ENCODE peak calls at places on chromosomes 2 and 18, in seven cellular contexts. L is sigmoid colon, R is uterus, G is heart right ventricle, H is adrenal gland, U is K562, Q is neuronal stem cell. P is an unnamed sample.

GRCh38 chr2:10477443-10478297 is 29.5 kb upstream of the ODC1 start:
- DNase-seq in L (peak), R (no peak), G (no peak), H (no peak), U (no peak), Q (no peak), P (no peak)

GRCh38 chr2:55947759-55948158 is 24.2 kb upstream of the EFEMP1 start:
- DNase-seq in L (no peak), R (no peak), G (no peak), H (no peak), U (no peak), Q (no peak), P (no peak)

GRCh38 chr2:84939426-84940087 is 31.4 kb upstream of the KCMF1 start:
- DNase-seq in L (peak), R (no peak), G (no peak), H (no peak), U (no peak), Q (no peak), P (no peak)

GRCh38 chr2:3595985-3596384 is 1.1 kb downstream of the COLEC11 start:
- DNase-seq in L (no peak), R (no peak), G (no peak), H (no peak), U (peak), Q (no peak), P (peak)

GRCh38 chr2:55923091-55923977 is at the start of gene EFEMP1:
- DNase-seq in L (peak), R (peak), G (peak), H (peak), U (no peak), Q (peak), P (peak)

GRCh38 chr2:97660044-97660774 is 3.6 kb downstream of the ACTR1B start:
- DNase-seq in L (no peak), R (no peak), G (no peak), H (no peak), U (no peak), Q (no peak), P (no peak)

GRCh38 chr18:34467059-34467458 is 242.3 kb upstream of the NOL4 start:
- DNase-seq in L (no peak), R (no peak), G (no peak), H (no peak), U (no peak), Q (no peak), P (no peak)

GRCh38 chr2:37332560-37332959 is 7.9 kb upstream of the PRKD3 start:
- DNase-seq in L (no peak), R (no peak), G (no peak), H (no peak), U (no peak), Q (no peak), P (no peak)

DNA sequence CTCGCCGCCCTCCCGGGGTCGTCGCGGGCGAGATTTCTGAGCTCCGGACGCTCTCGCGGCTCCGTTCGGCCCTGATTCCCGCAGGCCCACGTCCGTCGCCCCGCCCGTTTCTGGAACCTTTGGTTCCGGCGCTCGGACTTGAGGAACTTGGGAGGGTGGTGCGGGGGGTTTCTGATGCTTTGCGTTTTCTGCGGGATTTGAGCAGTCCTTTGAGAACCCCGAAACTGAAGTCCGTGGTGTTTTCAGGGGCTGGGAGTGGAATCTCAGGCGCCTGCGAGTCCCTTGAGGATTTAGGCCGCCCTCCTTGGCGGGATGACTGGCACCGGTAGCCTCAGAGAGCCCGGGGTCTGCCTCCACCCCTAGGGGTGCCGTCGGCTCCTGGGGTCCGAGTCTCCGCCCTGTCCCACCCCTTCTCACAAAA is 336 bp downstream of the THNSL2 start:
- DNase-seq in L (peak), R (peak), G (peak), H (no peak), U (no peak), Q (peak), P (no peak)
- H3K27ac ChIP-seq in L (peak), R (peak), G (no peak), H (no peak), U (no peak), Q (no peak), P (peak)

GRCh38 chr2:182650704-182651103 is 65.4 kb upstream of the DNAJC10 start:
- DNase-seq in L (no peak), R (no peak), G (no peak), H (no peak), U (no peak), Q (peak), P (no peak)

GRCh38 chr2:182649316-182649715 is 66.7 kb upstream of the DNAJC10 start:
- DNase-seq in L (no peak), R (no peak), G (peak), H (no peak), U (no peak), Q (peak), P (no peak)

GRCh38 chr2:182647499-182647787 is 68.6 kb upstream of the DNAJC10 start:
- DNase-seq in L (no peak), R (no peak), G (no peak), H (no peak), U (no peak), Q (no peak), P (no peak)

GRCh38 chr2:182642328-182642727 is 73.7 kb upstream of the DNAJC10 start:
- DNase-seq in L (peak), R (peak), G (peak), H (peak), U (no peak), Q (no peak), P (no peak)

GRCh38 chr2:182646763-182647498 is 69.1 kb upstream of the DNAJC10 start:
- DNase-seq in L (no peak), R (no peak), G (no peak), H (no peak), U (no peak), Q (no peak), P (no peak)
- H3K27ac ChIP-seq in L (no peak), R (no peak), G (no peak), H (no peak), U (no peak), Q (no peak), P (no peak)

GRCh38 chr2:218401834-218402370 is 2.2 kb downstream of the CTDSP1 start:
- DNase-seq in L (peak), R (no peak), G (no peak), H (no peak), U (no peak), Q (no peak), P (peak)
- H3K27ac ChIP-seq in L (peak), R (peak), G (peak), H (no peak), U (peak), Q (no peak), P (peak)

GRCh38 chr2:42918041-42918440 is 125.7 kb upstream of the HAAO start:
- DNase-seq in L (peak), R (peak), G (no peak), H (no peak), U (peak), Q (no peak), P (no peak)
- H3K27ac ChIP-seq in L (peak), R (no peak), G (no peak), H (no peak), U (no peak), Q (no peak), P (no peak)